ENCODE peak calls at places on chromosomes 11 and 22, in five cellular contexts. W is endothelial cell of umbilical vein, K is K562, R is transverse colon, L is sigmoid colon. D is an unnamed sample.

GRCh38 chr22:30424471-30425326 is 869 bp upstream of the MTFP1 start:
- DNase-seq in L (no peak), K (no peak), W (no peak), R (peak; percentile 23), D (no peak)

GRCh38 chr11:15309296-15309695 is 194.6 kb downstream of the INSC start:
- DNase-seq in K (no peak), W (no peak), R (no peak), L (no peak), D (no peak)

GRCh38 chr11:46250071-46251052 is 27.1 kb upstream of the CREB3L1 start:
- DNase-seq in R (no peak), K (peak; percentile 59), L (no peak), W (no peak), D (no peak)

GRCh38 chr11:58616594-58616993 is 5.9 kb upstream of the CNTF start:
- DNase-seq in K (no peak), R (no peak), L (peak; percentile 73), W (peak; percentile 30), D (no peak)

GRCh38 chr11:114259551-114259983 is 36.6 kb upstream of the NNMT start:
- DNase-seq in K (no peak), R (no peak), W (no peak), L (peak; percentile 78), D (no peak)

GRCh38 chr11:1460396-1460795 is 26.2 kb downstream of the MOB2 start:
- DNase-seq in R (peak; percentile 57), W (no peak), L (peak; percentile 95), K (no peak), D (peak; percentile 48)

GRCh38 chr11:121634889-121635288 is 182.1 kb upstream of the SORL1-AS1 start:
- DNase-seq in R (no peak), L (no peak), K (no peak), W (no peak), D (no peak)

GRCh38 chr11:125940145-125940544 is 5.7 kb upstream of the VSIG10L2 start:
- DNase-seq in R (no peak), L (no peak), K (no peak), W (no peak), D (peak; percentile 11)

GRCh38 chr11:126919147-126919823 is 81.3 kb downstream of the KIRREL3 start:
- DNase-seq in K (no peak), R (no peak), W (no peak), L (no peak), D (no peak)

GRCh38 chr11:112163875-112164521 is at the start of gene IL18:
- DNase-seq in R (peak; percentile 88), L (peak; percentile 68), K (peak; percentile 53), W (no peak), D (peak; percentile 67)

GRCh38 chr22:20111045-20111688 is 4.7 kb upstream of the RANBP1 start:
- DNase-seq in K (peak; percentile 89), W (peak; percentile 23), L (no peak), R (no peak), D (no peak)

GRCh38 chr11:76762867-76763572 is 20.1 kb upstream of the TSKU start:
- DNase-seq in L (peak; percentile 53), R (no peak), W (no peak), K (no peak), D (no peak)

GRCh38 chr11:40162901-40163300 is 1296.6 kb downstream of the LRRC4C start:
- DNase-seq in W (no peak), L (no peak), R (no peak), K (no peak), D (no peak)
- TF ChIP-seq POLR2A in W (no peak), L (no peak), R (no peak), K (no peak), D (no peak)

DNA sequence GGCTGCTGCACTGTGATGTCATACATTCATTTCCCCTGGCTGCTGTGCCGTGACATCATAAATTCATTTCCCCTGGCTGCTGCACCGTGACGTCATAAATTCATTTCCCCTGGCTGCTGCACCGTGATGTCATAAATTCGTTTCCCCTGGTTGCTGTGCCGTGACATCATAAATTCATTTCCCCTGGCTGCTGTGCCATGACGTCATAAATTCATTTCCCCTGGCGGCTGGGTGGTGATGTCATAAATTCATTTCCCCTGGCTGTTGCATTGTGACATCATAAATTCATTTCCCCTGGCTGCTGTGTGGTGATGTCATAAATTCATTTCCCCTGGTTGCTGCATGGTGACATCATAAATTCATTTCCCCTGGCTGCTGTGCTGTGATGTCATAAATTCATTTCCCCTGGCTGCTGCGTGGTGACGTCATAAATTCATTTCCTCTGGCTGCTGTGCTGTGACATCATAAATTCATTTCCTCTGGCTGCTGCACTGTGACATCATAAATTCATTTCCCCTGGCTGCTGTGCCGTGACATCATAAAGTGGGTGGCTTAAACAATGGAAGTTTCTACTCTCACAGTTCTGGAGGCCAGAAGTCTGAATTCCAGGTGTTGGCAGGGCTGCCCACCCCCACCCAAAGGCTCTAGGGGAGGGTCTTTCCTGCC is 301.1 kb downstream of the SHANK2 start:
- DNase-seq in R (no peak), K (no peak), L (no peak), W (no peak), D (no peak)
- TF ChIP-seq POLR2AphosphoS5 in R (no peak), K (no peak), L (no peak), W (no peak), D (no peak)

GRCh38 chr22:39434243-39434653 is 22.6 kb upstream of the MGAT3 start:
- DNase-seq in R (no peak), W (no peak), L (no peak), K (no peak), D (no peak)

GRCh38 chr22:39439170-39439569 is 17.6 kb upstream of the MGAT3 start:
- DNase-seq in K (peak; percentile 36), W (no peak), L (no peak), R (no peak), D (no peak)

GRCh38 chr22:39434721-39435120 is 22.1 kb upstream of the MGAT3 start:
- DNase-seq in L (no peak), W (no peak), K (no peak), R (no peak), D (no peak)

GRCh38 chr22:39435616-39436015 is 21.2 kb upstream of the MGAT3 start:
- DNase-seq in L (no peak), R (no peak), W (no peak), K (no peak), D (no peak)

DNA sequence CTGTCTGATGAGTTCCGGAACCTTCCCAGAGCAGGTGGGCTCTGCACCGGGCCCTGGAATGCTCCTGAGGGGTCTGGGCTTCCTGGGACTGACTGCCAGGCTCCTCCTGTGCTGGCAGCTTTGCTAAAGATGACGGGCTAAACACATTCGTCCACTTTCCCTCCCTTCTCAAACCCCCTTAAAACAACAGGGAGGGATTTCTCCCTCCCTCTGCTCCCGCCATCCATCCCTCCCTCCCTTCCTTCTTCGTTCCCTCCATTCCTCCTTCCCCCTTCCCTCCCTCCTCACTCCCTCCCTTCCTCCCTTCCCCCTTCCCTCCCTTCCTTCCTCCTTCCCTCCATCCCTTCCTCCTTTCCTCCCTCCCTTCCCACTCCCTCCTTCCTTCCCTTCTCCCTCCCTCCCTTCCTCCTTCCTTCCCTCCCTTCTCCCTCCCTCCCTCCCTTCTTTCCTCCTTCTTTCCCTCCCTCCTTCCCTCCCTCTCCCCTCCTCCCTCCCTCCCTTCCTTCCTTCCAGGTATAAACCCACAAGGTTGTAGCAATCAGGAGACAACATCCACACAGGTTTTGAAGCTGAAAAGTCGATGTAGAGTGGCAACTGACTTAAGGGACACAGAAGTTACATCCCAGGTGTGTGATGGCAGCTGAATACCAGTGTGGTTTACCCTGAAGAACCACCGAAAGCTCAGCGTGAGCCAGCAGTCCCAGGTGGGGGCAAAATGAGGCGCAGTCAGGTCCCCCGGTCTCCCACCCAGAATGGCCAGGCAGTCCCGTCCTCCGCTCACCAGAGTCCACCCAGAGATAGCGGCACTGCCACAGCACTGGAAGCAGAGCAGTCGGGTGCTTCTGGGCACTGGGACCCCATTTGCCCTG is 18.7 kb upstream of the MGAT3 start:
- DNase-seq in W (no peak), L (no peak), R (peak; percentile 47), K (no peak), D (no peak)
- H3K27ac ChIP-seq in W (no peak overlapping the region), L (no peak overlapping the region), R (peak overlapping the region; percentile 15), K (no peak overlapping the region), D (peak overlapping the region; percentile 74)

DNA sequence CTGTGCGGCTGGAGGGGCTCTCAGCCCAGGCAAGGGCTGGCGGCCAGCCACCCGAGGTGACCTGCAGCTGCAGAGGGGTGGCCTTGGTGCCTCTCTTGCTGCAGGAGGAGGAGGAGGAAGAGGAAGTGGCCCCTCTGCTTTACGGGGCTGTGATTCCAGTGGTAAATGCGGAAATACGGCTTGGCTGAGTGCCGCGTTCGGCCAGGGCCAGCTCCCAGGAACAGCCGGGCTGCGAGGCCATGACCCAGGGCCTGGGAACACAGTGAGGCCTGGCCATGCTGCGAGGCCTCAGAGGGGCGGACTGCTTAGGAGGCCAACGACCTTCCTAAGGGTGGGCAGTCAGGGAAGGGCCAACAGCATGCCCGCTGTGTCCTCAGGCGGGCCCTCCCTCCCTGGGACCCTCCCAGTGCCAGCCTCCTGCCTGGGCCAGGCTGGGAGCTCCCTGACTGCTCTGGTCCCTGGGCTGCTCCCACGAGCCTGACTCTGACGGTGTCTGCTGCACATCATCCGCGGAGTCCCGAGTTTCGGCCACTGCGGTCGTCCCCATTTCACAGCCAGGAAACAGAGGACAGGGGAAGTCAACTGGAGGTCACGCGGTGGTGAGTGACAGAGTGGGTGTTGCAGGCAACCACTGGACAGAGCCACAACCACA is 20.8 kb upstream of the PPARA start:
- DNase-seq in L (no peak), K (no peak), W (no peak), R (peak; percentile 61), D (no peak)
- TF ChIP-seq POLR2A in L (no peak), K (no peak), W (no peak), R (no peak), D (no peak)

DNA sequence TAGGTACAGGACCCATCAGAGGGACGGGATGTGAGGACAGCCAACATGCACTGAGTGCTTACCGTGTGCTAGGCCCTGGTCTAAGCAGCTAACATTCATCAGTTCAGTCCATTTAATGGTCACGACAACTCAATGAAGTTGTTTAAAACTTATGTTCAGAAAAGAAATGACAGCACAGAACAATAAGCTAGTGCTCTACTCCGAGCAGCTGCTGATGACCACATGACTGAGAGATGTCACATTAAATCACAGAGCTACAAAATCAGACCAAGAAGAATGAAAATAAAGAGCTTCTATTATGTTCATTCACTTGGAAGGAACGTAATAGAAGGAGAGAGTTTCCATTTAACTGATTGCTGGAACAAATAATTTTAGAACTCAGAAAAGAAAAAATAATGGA is 26.3 kb downstream of the PRDM10 start:
- DNase-seq in K (no peak), L (no peak), W (no peak), R (no peak), D (no peak)
- TF ChIP-seq POLR2AphosphoS5 in K (no peak), L (no peak), W (no peak), R (no peak), D (no peak)